ENCODE peak calls at places on chromosomes 6 and 20, in ten cellular contexts. S is suprapubic skin, G is heart left ventricle, E is H1, U is AG04449, H is pancreas, V is foreskin fibroblast, I is astrocyte, B is endothelial cell, K is GM20000. O is an unnamed sample.

GRCh38 chr6:10407674-10408054 is 7.2 kb downstream of the TFAP2A start:
- DNase-seq in S (no peak), G (no peak), E (no peak), U (no peak), H (no peak), V (peak; percentile 57), I (no peak), B (no peak), K (no peak), O (no peak)

GRCh38 chr20:49430320-49430719 is 52.1 kb downstream of the KCNB1 start:
- DNase-seq in S (no peak), G (no peak), E (no peak), U (no peak), H (no peak), V (no peak), I (no peak), B (no peak), K (no peak), O (no peak)

GRCh38 chr6:155216312-155217028 is 47.3 kb upstream of the CLDN20 start:
- DNase-seq in S (no peak), G (no peak), E (no peak), U (no peak), H (no peak), V (no peak), I (no peak), B (peak; percentile 10), K (no peak), O (no peak)

GRCh38 chr20:60921021-60921622 is 330.9 kb upstream of the CDH4 start:
- DNase-seq in S (no peak), G (peak; percentile 37), E (no peak), U (no peak), H (no peak), V (peak; percentile 35), I (peak; percentile 25), B (no peak), K (peak; percentile 17), O (peak; percentile 65)

GRCh38 chr6:12288211-12288618 is 1.9 kb upstream of the EDN1 start:
- DNase-seq in S (no peak), G (no peak), E (no peak), U (no peak), H (peak; percentile 64), V (no peak), I (no peak), B (no peak), K (peak; percentile 21), O (no peak)

GRCh38 chr20:53157443-53158408 is 185.6 kb downstream of the TSHZ2 start:
- DNase-seq in S (no peak), G (no peak), E (peak; percentile 47), U (no peak), H (peak; percentile 71), V (peak; percentile 12), I (no peak), B (peak; percentile 58), K (peak; percentile 15), O (peak; percentile 42)

GRCh38 chr20:62370115-62370806 is 3.1 kb upstream of the LAMA5 start:
- DNase-seq in S (no peak), G (no peak), E (no peak), U (no peak), H (no peak), V (peak; percentile 93), I (peak; percentile 82), B (no peak), K (no peak), O (no peak)

GRCh38 chr20:54193817-54194216 is 14.1 kb upstream of the PFDN4 start:
- DNase-seq in S (no peak), G (no peak), E (no peak), U (no peak), H (no peak), V (no peak), I (no peak), B (no peak), K (no peak), O (no peak)

GRCh38 chr20:23296841-23297701 is 53.5 kb upstream of the NXT1 start:
- DNase-seq in S (no peak), G (no peak), E (no peak), U (no peak), H (no peak), V (peak; percentile 52), I (no peak), B (no peak), K (no peak), O (no peak)

GRCh38 chr20:37311710-37312355 is 22.4 kb downstream of the MANBAL start:
- DNase-seq in S (peak; percentile 57), G (no peak), E (no peak), U (no peak), H (no peak), V (peak; percentile 75), I (peak; percentile 33), B (no peak), K (no peak), O (no peak)

GRCh38 chr6:138692058-138692977 is 81.3 kb upstream of the CCDC28A start:
- DNase-seq in S (no peak), G (peak; percentile 72), E (no peak), U (no peak), H (peak; percentile 92), V (peak; percentile 87), I (peak; percentile 22), B (peak; percentile 86), K (peak; percentile 96), O (peak; percentile 77)

GRCh38 chr20:25389858-25390537 is 637 bp downstream of the ABHD12 start:
- DNase-seq in S (peak; percentile 81), G (peak; percentile 37), E (no peak), U (no peak), H (peak; percentile 80), V (peak; percentile 43), I (no peak), B (peak; percentile 45), K (peak; percentile 73), O (peak; percentile 43)

GRCh38 chr20:25394276-25394675 is 3.6 kb upstream of the ABHD12 start:
- DNase-seq in S (no peak), G (no peak), E (no peak), U (no peak), H (no peak), V (no peak), I (no peak), B (no peak), K (no peak), O (no peak)

GRCh38 chr20:25389381-25389857 is 1.2 kb downstream of the ABHD12 start:
- DNase-seq in S (no peak), G (no peak), E (no peak), U (no peak), H (no peak), V (peak; percentile 66), I (peak; percentile 56), B (no peak), K (no peak), O (no peak)

GRCh38 chr20:25394996-25395395 is 4.4 kb upstream of the ABHD12 start:
- DNase-seq in S (no peak), G (no peak), E (no peak), U (no peak), H (no peak), V (no peak), I (no peak), B (no peak), K (no peak), O (no peak)

DNA sequence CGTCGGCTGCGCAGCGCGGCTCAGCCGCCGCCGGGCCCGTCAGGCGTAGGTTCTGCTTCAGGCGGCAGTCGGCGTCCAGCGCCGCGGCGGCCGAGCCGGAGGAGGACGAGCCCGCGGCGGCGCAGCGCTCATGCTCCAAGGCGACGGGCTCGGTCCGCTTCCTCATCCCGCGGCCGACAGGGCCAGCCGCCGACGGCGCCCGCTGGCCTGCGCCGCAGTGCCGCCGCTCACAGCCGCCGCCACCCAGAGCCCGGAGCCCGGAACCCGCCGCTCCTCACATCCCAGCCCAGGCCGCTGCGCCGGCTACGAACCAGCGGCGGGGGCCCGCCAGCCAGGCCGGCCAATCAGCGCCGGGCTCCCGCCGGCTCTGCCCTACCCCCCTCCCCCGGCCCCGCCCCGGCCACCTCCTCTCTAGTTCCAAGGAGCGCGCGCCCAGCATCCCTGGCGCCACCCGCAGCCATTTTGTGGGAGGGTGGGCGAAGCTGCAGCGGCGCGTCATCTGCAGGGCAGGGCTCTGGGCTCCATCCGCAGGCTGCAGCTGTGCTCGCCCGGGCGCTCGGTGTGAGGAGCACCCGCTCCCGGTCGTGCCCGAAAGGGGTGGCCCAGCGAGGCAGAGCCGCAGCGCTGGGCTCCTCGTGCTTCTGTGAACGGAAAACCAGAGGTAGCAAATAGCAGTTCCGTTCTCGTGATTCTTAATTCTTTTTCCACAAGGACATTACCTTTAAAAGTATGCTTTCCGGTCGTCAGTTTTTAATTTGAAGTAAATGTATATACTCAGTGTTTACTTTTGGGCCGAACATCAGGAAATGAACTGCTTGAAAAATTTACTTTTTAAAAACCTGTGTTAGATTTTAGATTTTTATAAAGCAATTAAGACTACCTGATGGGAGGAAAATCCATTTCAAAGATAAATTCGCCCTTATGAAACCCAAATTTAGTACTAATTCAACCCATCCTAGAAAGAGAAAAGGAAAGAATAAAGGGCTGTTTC is at the start of gene ABHD12:
- DNase-seq in S (peak; percentile 98), G (peak; percentile 98), E (peak; percentile 82), U (peak; percentile 69), H (peak; percentile 97), V (peak; percentile 99), I (peak; percentile 91), B (peak; percentile 96), K (peak; percentile 98), O (peak; percentile 89)
- TF ChIP-seq CTCF in S (no peak), G (no peak), E (no peak), U (peak; percentile 15), H (no peak), V (no peak), I (no peak), B (no peak), K (no peak), O (no peak)

GRCh38 chr6:64012351-64013060 is 376.9 kb downstream of the PHF3 start:
- DNase-seq in S (no peak), G (no peak), E (peak; percentile 13), U (no peak), H (no peak), V (no peak), I (peak; percentile 1), B (peak; percentile 34), K (no peak), O (peak; percentile 28)
- TF ChIP-seq CTCF in S (peak; percentile 26), G (peak; percentile 64), E (no peak), U (peak; percentile 25), H (no peak), V (no peak), I (peak; percentile 46), B (no peak), K (peak; percentile 15), O (peak; percentile 83)

GRCh38 chr6:101393291-101394251 is at the start of gene GRIK2:
- DNase-seq in S (no peak), G (peak; percentile 36), E (no peak), U (no peak), H (peak; percentile 81), V (peak; percentile 76), I (peak; percentile 7), B (peak; percentile 71), K (no peak), O (peak; percentile 63)
- TF ChIP-seq CTCF in S (peak; percentile 27), G (peak; percentile 47), E (no peak), U (peak; percentile 53), H (no peak), V (peak; percentile 29), I (no peak), B (peak; percentile 39), K (no peak), O (peak; percentile 64)

DNA sequence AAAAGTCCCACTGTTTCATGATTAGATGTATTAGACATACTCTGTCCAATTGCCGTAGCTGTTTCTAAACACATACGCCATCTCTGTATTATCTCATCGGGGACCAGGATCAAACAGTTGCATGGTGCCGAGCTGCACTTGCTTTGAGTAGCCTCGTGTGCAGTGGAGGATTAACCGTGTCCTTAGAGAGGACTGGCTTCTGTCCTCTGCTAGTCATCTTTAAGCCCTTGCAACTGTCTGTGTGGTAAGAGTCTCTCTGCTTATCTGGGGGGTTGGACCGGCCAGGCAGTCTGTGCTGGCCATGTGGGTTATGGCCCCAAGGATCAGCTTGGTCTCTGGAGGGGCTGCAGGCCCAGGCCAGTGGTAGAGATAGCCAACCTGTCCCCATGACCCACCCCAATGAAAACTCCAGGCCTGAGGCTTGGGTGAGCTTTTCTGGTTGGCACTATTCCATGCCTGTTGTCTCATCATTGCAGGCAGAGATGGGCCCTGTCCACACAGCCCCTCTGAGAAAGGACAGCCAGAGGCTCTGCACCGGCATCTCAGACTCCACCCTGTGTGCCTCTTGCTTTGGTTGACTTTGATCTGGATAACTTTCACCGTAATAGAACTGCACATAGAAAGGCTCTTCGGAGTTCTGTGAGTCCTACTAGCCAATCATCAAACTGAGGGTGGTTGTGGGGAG is 137.3 kb upstream of the SNX9 start:
- DNase-seq in S (no peak), G (no peak), E (no peak), U (no peak), H (no peak), V (no peak), I (no peak), B (no peak), K (no peak), O (no peak)
- TF ChIP-seq CTCF in S (no peak), G (no peak), E (no peak), U (no peak), H (no peak), V (no peak), I (no peak), B (no peak), K (no peak), O (no peak)